ENCODE peak calls at places on chromosomes 7 and 10, in ten cellular contexts. P, R, B, M, Z, N, C, K, V and T are unnamed samples.

GRCh38 chr7:102072636-102073209 is 213.9 kb upstream of the SH2B2 start:
- DNase-seq in Z (no peak), K (no peak), C (no peak), P (no peak), M (no peak), N (no peak), R (no peak), V (no peak), B (no peak), T (no peak)

GRCh38 chr10:99560277-99561126 is 27.8 kb downstream of the NKX2-3 start:
- DNase-seq in Z (peak), B (peak), M (peak), P (peak), N (no peak), K (peak), V (peak), C (peak), R (peak), T (peak)

GRCh38 chr7:102272075-102272916 is 14.4 kb upstream of the SH2B2 start:
- DNase-seq in N (peak), V (peak), Z (peak), K (peak), B (peak), C (peak), M (peak), P (peak), R (peak), T (peak)

GRCh38 chr7:93249749-93250148 is 17.6 kb downstream of the VPS50 start:
- DNase-seq in N (no peak), M (peak), Z (no peak), P (no peak), R (no peak), V (no peak), K (no peak), C (no peak), B (no peak), T (no peak)

GRCh38 chr7:30226593-30227268 is 57.7 kb upstream of the ZNRF2 start:
- DNase-seq in R (no peak), Z (no peak), M (peak), K (peak), B (peak), V (no peak), P (no peak), N (no peak), C (peak), T (peak)

GRCh38 chr10:35328404-35329037 is 7.8 kb upstream of the CCNY start:
- DNase-seq in P (no peak), M (no peak), C (no peak), Z (no peak), V (no peak), R (no peak), B (peak), K (no peak), N (no peak), T (no peak)

GRCh38 chr10:50152792-50153272 is 85.1 kb downstream of the WASHC2A start:
- DNase-seq in N (no peak), P (no peak), R (no peak), V (no peak), M (peak), Z (no peak), B (no peak), C (no peak), K (no peak), T (no peak)

GRCh38 chr7:12549106-12549505 is 21.4 kb upstream of the SCIN start:
- DNase-seq in R (peak), B (no peak), V (no peak), Z (no peak), C (no peak), M (no peak), N (no peak), K (no peak), P (no peak), T (no peak)

GRCh38 chr7:80722596-80723141 is 84.2 kb downstream of the CD36 start:
- DNase-seq in B (peak), K (no peak), N (no peak), Z (peak), R (peak), M (no peak), V (no peak), C (no peak), P (no peak), T (peak)

GRCh38 chr7:21193895-21194294 is 234.0 kb upstream of the SP4 start:
- DNase-seq in V (no peak), Z (no peak), K (no peak), C (no peak), R (no peak), P (no peak), N (no peak), B (no peak), M (no peak), T (no peak)